ENCODE peak calls at places on chromosomes 5 and 9, in five cellular contexts. G, T, W, R and D are unnamed samples.

GRCh38 chr5:138461343-138462125 is 3.7 kb upstream of the EGR1 start:
- DNase-seq in G (no peak), W (no peak), R (no peak), T (no peak), D (no peak)

GRCh38 chr9:13568446-13568845 is 289.0 kb upstream of the MPDZ start:
- DNase-seq in W (no peak), G (no peak), R (no peak), T (no peak), D (no peak)

GRCh38 chr5:53425598-53426516 is 54.6 kb upstream of the FST start:
- DNase-seq in T (peak; percentile 17), W (no peak), R (no peak), G (peak; percentile 67), D (no peak)

GRCh38 chr9:77712533-77713130 is 64.5 kb upstream of the GNA14 start:
- DNase-seq in G (peak; percentile 20), T (no peak), W (no peak), R (no peak), D (no peak)

GRCh38 chr5:37709020-37709419 is 130.8 kb downstream of the GDNF start:
- DNase-seq in R (no peak), T (no peak), W (no peak), G (no peak), D (no peak)

GRCh38 chr9:121812159-121812735 is 160.8 kb downstream of the DAB2IP start:
- DNase-seq in W (no peak), T (no peak), G (no peak), R (no peak), D (no peak)

GRCh38 chr9:93669116-93669957 is 93.0 kb downstream of the PHF2 start:
- DNase-seq in T (peak; percentile 5), G (no peak), W (no peak), R (peak; percentile 56), D (peak; percentile 69)

GRCh38 chr5:134138416-134139376 is 24.2 kb downstream of the TCF7 start:
- DNase-seq in W (peak; percentile 89), R (peak; percentile 57), G (no peak), T (no peak), D (peak; percentile 68)

GRCh38 chr5:20554001-20554400 is 566.0 kb upstream of the CDH18 start:
- DNase-seq in T (no peak), G (no peak), R (no peak), W (no peak), D (no peak)

GRCh38 chr5:95959051-95959963 is 2.3 kb downstream of the ELL2 start:
- DNase-seq in W (no peak), G (peak; percentile 73), R (no peak), T (peak; percentile 21), D (no peak)

GRCh38 chr5:95959964-95960801 is 1.5 kb downstream of the ELL2 start:
- DNase-seq in G (no peak), T (peak; percentile 16), R (peak; percentile 74), W (no peak), D (no peak)

GRCh38 chr5:95962475-95962773 is 773 bp upstream of the ELL2 start:
- DNase-seq in W (no peak), T (no peak), G (no peak), R (no peak), D (no peak)

GRCh38 chr5:95961617-95962474 is at the start of gene ELL2:
- DNase-seq in T (peak; percentile 100), W (peak; percentile 89), G (peak; percentile 97), R (peak; percentile 99), D (peak; percentile 100)

GRCh38 chr5:95960802-95961616 is 642 bp downstream of the ELL2 start:
- DNase-seq in T (peak; percentile 88), G (peak; percentile 42), R (peak; percentile 89), W (no peak), D (peak; percentile 84)
- TF ChIP-seq EP300 in T (no peak), G (no peak), R (no peak), W (peak; percentile 35), D (no peak)

DNA sequence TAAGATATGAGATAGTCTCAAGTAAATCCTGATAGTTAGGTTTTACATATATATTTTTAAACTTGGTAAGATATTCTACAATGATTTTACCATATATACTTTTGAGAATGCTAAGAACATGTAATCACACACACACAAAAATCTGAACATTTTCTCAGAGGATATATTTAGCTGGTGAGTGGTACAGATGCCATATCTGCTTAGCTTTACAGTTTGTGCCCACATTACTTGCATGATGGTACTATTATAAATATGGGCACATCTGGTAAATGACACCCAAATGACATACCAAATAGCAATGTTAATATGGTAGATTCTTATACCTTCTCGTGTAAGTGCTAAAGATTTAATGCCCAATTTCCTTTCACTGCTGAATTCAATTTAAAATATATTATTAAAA is 56.6 kb downstream of the LSM11 start:
- DNase-seq in G (no peak), R (no peak), T (no peak), W (no peak), D (no peak)
- TF ChIP-seq CTCF in G (no peak), R (no peak), T (no peak), W (no peak), D (no peak)

DNA sequence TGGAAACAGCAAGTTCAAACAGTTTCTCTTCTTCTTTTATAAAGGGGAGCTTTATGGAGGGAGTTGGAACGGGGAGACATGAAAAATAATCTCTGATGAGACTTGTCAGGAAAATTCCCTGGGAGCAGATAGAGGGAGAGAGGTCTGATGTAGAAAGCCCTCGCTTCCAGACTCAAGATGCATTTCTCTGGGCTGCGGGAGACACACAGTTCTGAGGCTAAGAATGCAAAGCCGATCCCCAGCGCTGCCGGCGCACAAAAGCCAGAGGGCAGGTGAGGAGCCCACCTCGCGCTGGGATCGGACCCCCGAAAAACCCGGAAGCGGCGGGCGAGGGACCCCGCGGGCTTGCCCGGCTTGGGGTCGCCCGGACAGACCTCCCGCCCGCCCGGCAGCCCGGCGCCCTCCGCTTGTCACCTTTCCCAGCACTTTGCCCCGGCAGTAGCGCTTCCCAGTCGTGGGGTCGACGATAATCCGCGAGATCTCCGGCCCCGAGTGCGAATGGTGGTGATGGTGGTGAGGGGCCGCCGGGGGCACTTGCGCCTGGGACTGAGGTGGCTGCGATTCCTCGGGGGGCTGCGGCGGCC is 518 bp downstream of the PLK2 start:
- DNase-seq in T (peak; percentile 29), R (peak; percentile 75), W (no peak), G (peak; percentile 1), D (no peak)
- TF ChIP-seq POLR2AphosphoS5 in T (no peak), R (no peak), W (no peak), G (no peak), D (no peak)

GRCh38 chr5:57956606-57957005 is 474.0 kb upstream of the ACTBL2 start:
- DNase-seq in T (no peak), W (no peak), G (no peak), R (no peak), D (no peak)

GRCh38 chr5:57948091-57948490 is 465.5 kb upstream of the ACTBL2 start:
- DNase-seq in W (no peak), T (no peak), G (no peak), R (no peak), D (no peak)

GRCh38 chr5:57955506-57955905 is 472.9 kb upstream of the ACTBL2 start:
- DNase-seq in R (no peak), T (no peak), G (no peak), W (no peak), D (no peak)

GRCh38 chr5:57950616-57951228 is 468.1 kb upstream of the ACTBL2 start:
- DNase-seq in W (no peak), G (no peak), R (no peak), T (no peak), D (no peak)

DNA sequence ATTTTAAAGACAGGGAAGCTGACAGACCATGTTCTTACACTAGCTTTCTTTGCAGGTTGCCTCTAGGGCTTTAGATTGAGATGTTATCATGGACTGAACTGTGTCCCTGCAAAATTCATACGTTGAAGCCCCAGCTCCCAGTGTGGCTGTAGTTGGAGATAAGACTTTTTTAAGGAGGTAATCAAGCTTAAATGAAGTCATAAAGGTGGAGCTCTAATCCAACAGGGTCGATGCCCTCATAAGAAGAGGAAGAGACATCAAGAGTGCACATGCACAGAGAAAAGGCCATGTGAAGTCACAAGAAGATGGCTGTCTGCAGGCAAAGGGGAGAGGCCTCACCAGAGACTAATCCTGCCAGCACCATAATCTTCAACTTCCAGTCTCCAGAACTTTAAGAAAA is 471.2 kb upstream of the ACTBL2 start:
- DNase-seq in R (no peak), T (no peak), W (no peak), G (no peak), D (no peak)
- TF ChIP-seq EP300 in R (no peak), T (no peak), W (no peak), G (no peak), D (no peak)

DNA sequence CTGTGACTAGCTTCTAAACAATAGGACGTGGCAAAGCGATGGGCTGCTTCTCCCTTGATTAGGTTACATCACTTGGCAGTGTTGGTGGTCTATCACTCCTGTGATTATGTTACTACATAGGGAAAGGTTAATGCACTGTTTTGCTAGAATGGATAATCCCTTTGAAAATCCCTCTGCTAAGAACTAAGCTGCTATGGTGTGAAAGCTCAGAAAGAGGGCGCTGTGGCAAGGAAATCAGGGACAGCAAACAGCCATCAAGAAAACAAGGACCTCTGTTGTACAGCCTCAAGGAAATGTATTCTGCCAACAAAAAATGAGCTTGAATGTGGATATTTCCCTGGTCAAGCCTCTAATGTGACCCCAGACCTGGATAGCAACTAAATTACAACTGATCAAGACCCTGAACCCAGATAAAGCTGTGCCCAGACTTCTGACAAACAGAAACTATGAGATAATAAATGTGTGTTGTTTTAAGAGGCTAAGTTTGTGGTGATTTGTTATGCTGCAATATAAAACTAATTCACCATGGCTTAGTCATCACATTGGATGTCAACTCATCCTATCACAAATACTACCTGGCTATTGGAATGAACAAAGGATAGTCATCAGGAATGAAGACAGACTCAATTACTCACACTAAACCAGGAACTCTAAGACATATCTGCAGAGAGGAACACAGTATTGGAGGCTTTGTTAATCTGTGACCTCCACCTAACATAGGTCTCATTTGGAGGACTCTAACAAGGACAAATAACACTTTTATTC is 1215.9 kb downstream of the EFNA5 start:
- DNase-seq in G (peak; percentile 5), R (no peak), T (no peak), W (no peak), D (no peak)
- TF ChIP-seq CTCF in G (no peak), R (no peak), T (no peak), W (no peak), D (no peak)

DNA sequence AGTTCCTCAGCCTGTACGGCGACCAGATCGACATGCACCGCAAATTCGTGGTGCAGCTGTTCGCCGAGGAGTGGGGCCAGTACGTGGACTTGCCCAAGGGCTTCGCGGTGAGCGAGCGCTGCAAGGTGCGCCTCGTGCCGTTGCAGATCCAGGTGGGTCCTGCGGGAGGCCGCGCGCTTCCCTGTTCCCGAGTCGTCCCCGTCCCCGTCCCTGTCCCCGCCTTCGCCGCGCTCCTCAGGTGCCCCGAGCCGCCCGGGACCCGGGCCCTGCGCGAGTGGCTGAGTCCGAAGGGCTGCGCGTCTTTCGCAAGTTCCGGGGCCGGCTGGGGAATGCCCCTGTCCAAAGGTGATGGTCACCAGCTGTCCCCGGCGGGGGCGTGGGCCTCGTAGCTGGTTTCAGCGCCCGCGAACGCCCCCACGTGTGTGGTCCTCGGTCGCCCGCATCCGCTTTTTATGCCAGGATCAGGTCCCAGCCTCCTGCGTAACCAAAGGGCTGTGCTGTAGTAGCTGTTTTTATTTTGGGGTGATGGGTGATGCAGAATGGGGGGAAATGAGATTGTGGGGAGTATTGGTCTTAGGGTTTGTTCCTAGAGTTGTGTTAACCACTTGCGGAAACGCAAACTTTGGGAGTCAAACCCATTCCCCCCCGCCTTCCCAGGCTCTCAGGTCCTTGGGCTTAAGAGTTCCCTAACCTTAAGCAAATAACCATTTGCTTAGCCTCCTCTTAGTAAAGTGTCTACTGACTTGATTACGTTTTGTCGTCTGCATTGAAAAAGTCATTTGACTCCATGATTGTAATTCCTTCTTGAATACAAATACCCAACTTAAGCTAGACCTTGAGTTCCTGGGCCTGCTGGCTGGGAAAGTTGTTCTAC is 612 bp downstream of the ISOC1 start:
- DNase-seq in R (peak; percentile 85), T (peak; percentile 79), W (peak; percentile 21), G (peak; percentile 80), D (peak; percentile 82)
- TF ChIP-seq POLR2AphosphoS5 in R (peak; percentile 50), T (peak; percentile 33), W (peak; percentile 52), G (no peak), D (no peak)